ENCODE peak calls at places on chromosomes 7 and 10, in ten cellular contexts. M is activated CD8-positive, alpha-beta memory T cell treated with anti-CD3 and anti-CD28 coated beads for 48 hours; O is NCI-H1105; C is stomach; Z is tibial nerve; G is T-helper 1 cell; N is G401; H is Calu3; U is germinal center; F is endothelial cell. P is an unnamed sample.

GRCh38 chr7:105131033-105131656 is 117.1 kb downstream of the KMT2E start:
- DNase-seq in C (no peak), M (no peak), O (no peak), G (no peak), H (no peak), F (no peak), N (no peak), U (no peak), Z (no peak), P (no peak)

GRCh38 chr10:31320179-31320597 is 1.2 kb downstream of the ZEB1 start:
- DNase-seq in Z (peak), C (peak), N (peak), M (peak), F (peak), G (peak), O (no peak), H (peak), U (peak), P (peak)

GRCh38 chr10:110497438-110498086 is at the start of gene DUSP5:
- DNase-seq in G (peak), H (peak), O (peak), C (peak), N (peak), F (peak), U (peak), M (peak), Z (peak), P (peak)

GRCh38 chr10:29210469-29210868 is 78.4 kb upstream of the LYZL1 start:
- DNase-seq in O (no peak), N (no peak), Z (no peak), M (no peak), F (no peak), G (no peak), H (no peak), C (no peak), U (no peak), P (no peak)

GRCh38 chr7:31373337-31374289 is 33.1 kb upstream of the NEUROD6 start:
- DNase-seq in F (peak), H (peak), N (peak), U (peak), M (no peak), G (no peak), Z (peak), C (peak), O (peak), P (peak)

GRCh38 chr7:108461855-108462254 is 5.6 kb upstream of the NRCAM start:
- DNase-seq in O (no peak), M (no peak), U (no peak), N (peak), F (no peak), G (no peak), H (no peak), C (no peak), Z (no peak), P (no peak)

GRCh38 chr10:107728807-107729206 is 564.3 kb upstream of the SORCS1 start:
- DNase-seq in F (no peak), U (no peak), C (no peak), H (peak), N (no peak), M (no peak), Z (no peak), G (no peak), O (no peak), P (peak)

GRCh38 chr10:78547397-78547796 is 513.7 kb downstream of the RPS24 start:
- DNase-seq in H (no peak), N (no peak), O (no peak), G (no peak), F (no peak), Z (no peak), C (no peak), U (no peak), M (no peak), P (no peak)

GRCh38 chr7:121436688-121437087 is 40.6 kb upstream of the FAM3C start:
- DNase-seq in M (no peak), F (no peak), H (no peak), O (no peak), C (no peak), N (no peak), U (no peak), G (no peak), Z (no peak), P (no peak)

GRCh38 chr10:73967022-73967429 is 30.9 kb upstream of the VCL start:
- DNase-seq in N (no peak), O (no peak), U (no peak), F (no peak), C (no peak), Z (no peak), H (no peak), M (no peak), G (no peak), P (no peak)

GRCh38 chr7:93987297-93987696 is 16.9 kb downstream of the BET1 start:
- DNase-seq in M (no peak), U (no peak), G (no peak), H (no peak), Z (no peak), F (no peak), O (no peak), N (no peak), C (no peak), P (no peak)

GRCh38 chr7:64877714-64878610 is 25.1 kb upstream of the ZNF273 start:
- DNase-seq in H (no peak), O (no peak), M (no peak), N (no peak), G (no peak), Z (no peak), U (no peak), F (peak), C (peak), P (no peak)

GRCh38 chr7:156060925-156061324 is 248.7 kb upstream of the SHH start:
- DNase-seq in F (no peak), G (no peak), H (no peak), U (no peak), Z (no peak), C (no peak), N (no peak), O (no peak), M (no peak), P (no peak)

GRCh38 chr7:92843034-92843760 is 6.8 kb upstream of the CDK6 start:
- DNase-seq in C (no peak), G (no peak), Z (no peak), M (no peak), H (no peak), N (no peak), F (no peak), U (no peak), O (no peak), P (no peak)

GRCh38 chr7:19538036-19538435 is 170.8 kb downstream of the POLR1F start:
- DNase-seq in F (no peak), H (no peak), N (no peak), G (no peak), O (no peak), C (no peak), U (no peak), M (no peak), Z (no peak), P (no peak)

GRCh38 chr10:82463614-82464013 is 588.6 kb downstream of the NRG3 start:
- DNase-seq in N (no peak), G (no peak), F (no peak), C (no peak), Z (no peak), M (no peak), H (no peak), O (peak), U (no peak), P (no peak)